ENCODE peak calls at places on chromosomes 11 and 22, in seven cellular contexts. One of them, this sample, is unnamed.

GRCh38 chr22:30908051-30908461 is 60.5 kb downstream of the MORC2 start:
- DNase-seq in stimulated activated naive CD4-positive, alpha-beta T cell: no peak
- DNase-seq in GM19239: no peak
- DNase-seq in stimulated activated CD8-positive, alpha-beta memory T cell treated with anti-CD3 and anti-CD28 coated beads, Interleukin-7, amount 100 ng/mL, for 4 hours: no peak
- DNase-seq in heart right ventricle: no peak
- DNase-seq in progenitor cell of endocrine pancreas: no peak
- DNase-seq in NCI-H345: no peak
- DNase-seq in this sample: no peak

GRCh38 chr11:122317337-122317736 is 201.3 kb upstream of the BLID start:
- DNase-seq in stimulated activated CD8-positive, alpha-beta memory T cell treated with anti-CD3 and anti-CD28 coated beads, Interleukin-7, amount 100 ng/mL, for 4 hours: no peak
- DNase-seq in GM19239: no peak
- DNase-seq in NCI-H345: no peak
- DNase-seq in heart right ventricle: no peak
- DNase-seq in stimulated activated naive CD4-positive, alpha-beta T cell: no peak
- DNase-seq in progenitor cell of endocrine pancreas: no peak
- DNase-seq in this sample: peak

GRCh38 chr11:75035911-75036536 is 47.3 kb downstream of the NEU3 start:
- DNase-seq in stimulated activated naive CD4-positive, alpha-beta T cell: no peak
- DNase-seq in GM19239: no peak
- DNase-seq in heart right ventricle: no peak
- DNase-seq in stimulated activated CD8-positive, alpha-beta memory T cell treated with anti-CD3 and anti-CD28 coated beads, Interleukin-7, amount 100 ng/mL, for 4 hours: no peak
- DNase-seq in NCI-H345: peak
- DNase-seq in progenitor cell of endocrine pancreas: no peak
- DNase-seq in this sample: no peak

GRCh38 chr11:12794556-12795230 is 120.5 kb downstream of the TEAD1 start:
- DNase-seq in stimulated activated CD8-positive, alpha-beta memory T cell treated with anti-CD3 and anti-CD28 coated beads, Interleukin-7, amount 100 ng/mL, for 4 hours: no peak
- DNase-seq in progenitor cell of endocrine pancreas: no peak
- DNase-seq in GM19239: no peak
- DNase-seq in NCI-H345: no peak
- DNase-seq in stimulated activated naive CD4-positive, alpha-beta T cell: no peak
- DNase-seq in heart right ventricle: no peak
- DNase-seq in this sample: no peak

GRCh38 chr22:46815896-46816721 is 53.7 kb downstream of the TBC1D22A start:
- DNase-seq in stimulated activated naive CD4-positive, alpha-beta T cell: no peak
- DNase-seq in heart right ventricle: no peak
- DNase-seq in stimulated activated CD8-positive, alpha-beta memory T cell treated with anti-CD3 and anti-CD28 coated beads, Interleukin-7, amount 100 ng/mL, for 4 hours: no peak
- DNase-seq in progenitor cell of endocrine pancreas: no peak
- DNase-seq in NCI-H345: no peak
- DNase-seq in GM19239: no peak
- DNase-seq in this sample: peak

GRCh38 chr22:30234786-30235470 is 11.6 kb downstream of the LIF start:
- DNase-seq in GM19239: no peak
- DNase-seq in progenitor cell of endocrine pancreas: no peak
- DNase-seq in stimulated activated naive CD4-positive, alpha-beta T cell: no peak
- DNase-seq in stimulated activated CD8-positive, alpha-beta memory T cell treated with anti-CD3 and anti-CD28 coated beads, Interleukin-7, amount 100 ng/mL, for 4 hours: no peak
- DNase-seq in heart right ventricle: no peak
- DNase-seq in NCI-H345: no peak
- DNase-seq in this sample: no peak

GRCh38 chr11:62664405-62665074 is 470 bp downstream of the C11orf98 start:
- DNase-seq in stimulated activated CD8-positive, alpha-beta memory T cell treated with anti-CD3 and anti-CD28 coated beads, Interleukin-7, amount 100 ng/mL, for 4 hours: peak
- DNase-seq in GM19239: peak
- DNase-seq in stimulated activated naive CD4-positive, alpha-beta T cell: no peak
- DNase-seq in NCI-H345: peak
- DNase-seq in heart right ventricle: no peak
- DNase-seq in progenitor cell of endocrine pancreas: no peak
- DNase-seq in this sample: no peak

GRCh38 chr11:86460461-86461404 is 86.0 kb downstream of the CCDC81 start:
- DNase-seq in GM19239: no peak
- DNase-seq in stimulated activated CD8-positive, alpha-beta memory T cell treated with anti-CD3 and anti-CD28 coated beads, Interleukin-7, amount 100 ng/mL, for 4 hours: no peak
- DNase-seq in NCI-H345: no peak
- DNase-seq in heart right ventricle: no peak
- DNase-seq in progenitor cell of endocrine pancreas: no peak
- DNase-seq in stimulated activated naive CD4-positive, alpha-beta T cell: no peak
- DNase-seq in this sample: no peak

GRCh38 chr11:9103542-9104276 is 12.3 kb upstream of the SCUBE2 start:
- DNase-seq in stimulated activated naive CD4-positive, alpha-beta T cell: no peak
- DNase-seq in stimulated activated CD8-positive, alpha-beta memory T cell treated with anti-CD3 and anti-CD28 coated beads, Interleukin-7, amount 100 ng/mL, for 4 hours: no peak
- DNase-seq in GM19239: no peak
- DNase-seq in NCI-H345: no peak
- DNase-seq in progenitor cell of endocrine pancreas: no peak
- DNase-seq in heart right ventricle: no peak
- DNase-seq in this sample: no peak

GRCh38 chr22:49352361-49353169 is 475.1 kb downstream of the BRD1 start:
- DNase-seq in stimulated activated naive CD4-positive, alpha-beta T cell: no peak
- DNase-seq in progenitor cell of endocrine pancreas: no peak
- DNase-seq in GM19239: no peak
- DNase-seq in heart right ventricle: no peak
- DNase-seq in stimulated activated CD8-positive, alpha-beta memory T cell treated with anti-CD3 and anti-CD28 coated beads, Interleukin-7, amount 100 ng/mL, for 4 hours: no peak
- DNase-seq in NCI-H345: no peak
- DNase-seq in this sample: no peak

This sample was measured in GF-D8.